ENCODE peak calls at places on chromosome 17, in five cellular contexts. One of them, this sample, is unnamed.

GRCh38 chr17:13086142-13086769 is 68.4 kb upstream of the ELAC2 start:
- DNase-seq in retinal pigment epithelial cell: no peak
- DNase-seq in cardiac muscle cell: no peak
- DNase-seq in lower lobe of right lung: no peak
- DNase-seq in BJ: peak
- DNase-seq in this sample: no peak

GRCh38 chr17:56908061-56908542 is 5.7 kb downstream of the TRIM25 start:
- DNase-seq in retinal pigment epithelial cell: no peak
- DNase-seq in cardiac muscle cell: no peak
- DNase-seq in lower lobe of right lung: peak
- DNase-seq in BJ: no peak
- DNase-seq in this sample: no peak

GRCh38 chr17:19260958-19261357 is 23.8 kb downstream of the EPN2 start:
- DNase-seq in retinal pigment epithelial cell: no peak
- DNase-seq in cardiac muscle cell: no peak
- DNase-seq in lower lobe of right lung: no peak
- DNase-seq in BJ: no peak
- DNase-seq in this sample: no peak

GRCh38 chr17:145671-146541 is 8.5 kb downstream of the SCGB1C2 start:
- DNase-seq in retinal pigment epithelial cell: no peak
- DNase-seq in cardiac muscle cell: no peak
- DNase-seq in lower lobe of right lung: peak
- DNase-seq in BJ: no peak
- DNase-seq in this sample: no peak

GRCh38 chr17:15965510-15965909 is 20.6 kb downstream of the ADORA2B start:
- DNase-seq in retinal pigment epithelial cell: no peak
- DNase-seq in cardiac muscle cell: no peak
- DNase-seq in lower lobe of right lung: no peak
- DNase-seq in BJ: no peak
- DNase-seq in this sample: no peak

GRCh38 chr17:33889766-33890165 is 365.3 kb upstream of the CCL2 start:
- DNase-seq in retinal pigment epithelial cell: no peak
- DNase-seq in cardiac muscle cell: no peak
- DNase-seq in lower lobe of right lung: no peak
- DNase-seq in BJ: no peak
- DNase-seq in this sample: no peak

GRCh38 chr17:83189673-83190385 is 110.4 kb downstream of the METRNL start:
- DNase-seq in retinal pigment epithelial cell: no peak
- DNase-seq in cardiac muscle cell: no peak
- DNase-seq in lower lobe of right lung: peak
- DNase-seq in BJ: peak
- DNase-seq in this sample: no peak

GRCh38 chr17:67365762-67366192 is 600 bp downstream of the PSMD12 start:
- DNase-seq in retinal pigment epithelial cell: no peak
- DNase-seq in cardiac muscle cell: no peak
- DNase-seq in lower lobe of right lung: no peak
- DNase-seq in BJ: no peak
- DNase-seq in this sample: no peak

GRCh38 chr17:34151081-34151480 is 104.0 kb upstream of the CCL2 start:
- DNase-seq in retinal pigment epithelial cell: peak
- DNase-seq in cardiac muscle cell: no peak
- DNase-seq in lower lobe of right lung: no peak
- DNase-seq in BJ: peak
- DNase-seq in this sample: no peak

GRCh38 chr17:74296548-74296936 is 22.5 kb downstream of the DNAI2 start:
- DNase-seq in retinal pigment epithelial cell: no peak
- DNase-seq in cardiac muscle cell: peak
- DNase-seq in lower lobe of right lung: peak
- DNase-seq in BJ: no peak
- DNase-seq in this sample: no peak

GRCh38 chr17:18027280-18027679 is 11.7 kb downstream of the ATPAF2 start:
- DNase-seq in retinal pigment epithelial cell: no peak
- DNase-seq in cardiac muscle cell: no peak
- DNase-seq in lower lobe of right lung: no peak
- DNase-seq in BJ: no peak
- DNase-seq in this sample: no peak

GRCh38 chr17:8481703-8482102 is 46.0 kb downstream of the NDEL1 start:
- DNase-seq in retinal pigment epithelial cell: no peak
- DNase-seq in cardiac muscle cell: no peak
- DNase-seq in lower lobe of right lung: no peak
- DNase-seq in BJ: no peak
- DNase-seq in this sample: no peak

GRCh38 chr17:42459256-42459982 is 741 bp downstream of the ATP6V0A1 start:
- DNase-seq in retinal pigment epithelial cell: no peak
- DNase-seq in cardiac muscle cell: peak
- DNase-seq in lower lobe of right lung: peak
- DNase-seq in BJ: no peak
- DNase-seq in this sample: no peak

GRCh38 chr17:75047398-75048098 is 523 bp downstream of the KCTD2 start:
- DNase-seq in retinal pigment epithelial cell: no peak
- DNase-seq in cardiac muscle cell: peak
- DNase-seq in lower lobe of right lung: peak
- DNase-seq in BJ: no peak
- DNase-seq in this sample: no peak

GRCh38 chr17:18257747-18258355 is 687 bp downstream of the FLII start:
- DNase-seq in retinal pigment epithelial cell: no peak
- DNase-seq in cardiac muscle cell: peak
- DNase-seq in lower lobe of right lung: peak
- DNase-seq in BJ: no peak
- DNase-seq in this sample: no peak

GRCh38 chr17:9628509-9628908 is 16.8 kb upstream of the USP43 start:
- DNase-seq in retinal pigment epithelial cell: no peak
- DNase-seq in cardiac muscle cell: no peak
- DNase-seq in lower lobe of right lung: no peak
- DNase-seq in BJ: no peak
- DNase-seq in this sample: no peak

GRCh38 chr17:28119049-28119448 is 76.6 kb downstream of the NLK start:
- DNase-seq in retinal pigment epithelial cell: no peak
- DNase-seq in cardiac muscle cell: no peak
- DNase-seq in lower lobe of right lung: no peak
- DNase-seq in BJ: no peak
- DNase-seq in this sample: no peak

GRCh38 chr17:36813357-36813756 is 123.9 kb upstream of the LHX1 start:
- DNase-seq in retinal pigment epithelial cell: no peak
- DNase-seq in cardiac muscle cell: no peak
- DNase-seq in lower lobe of right lung: no peak
- DNase-seq in BJ: no peak
- DNase-seq in this sample: no peak

GRCh38 chr17:36812762-36813161 is 124.5 kb upstream of the LHX1 start:
- DNase-seq in retinal pigment epithelial cell: no peak
- DNase-seq in cardiac muscle cell: peak
- DNase-seq in lower lobe of right lung: no peak
- DNase-seq in BJ: no peak
- DNase-seq in this sample: no peak

GRCh38 chr17:36813957-36814356 is 123.3 kb upstream of the LHX1 start:
- DNase-seq in retinal pigment epithelial cell: no peak
- DNase-seq in cardiac muscle cell: no peak
- DNase-seq in lower lobe of right lung: no peak
- DNase-seq in BJ: no peak
- DNase-seq in this sample: no peak

GRCh38 chr17:36807496-36808180 is 129.6 kb upstream of the LHX1 start:
- DNase-seq in retinal pigment epithelial cell: no peak
- DNase-seq in cardiac muscle cell: no peak
- DNase-seq in lower lobe of right lung: no peak
- DNase-seq in BJ: no peak
- DNase-seq in this sample: no peak

DNA sequence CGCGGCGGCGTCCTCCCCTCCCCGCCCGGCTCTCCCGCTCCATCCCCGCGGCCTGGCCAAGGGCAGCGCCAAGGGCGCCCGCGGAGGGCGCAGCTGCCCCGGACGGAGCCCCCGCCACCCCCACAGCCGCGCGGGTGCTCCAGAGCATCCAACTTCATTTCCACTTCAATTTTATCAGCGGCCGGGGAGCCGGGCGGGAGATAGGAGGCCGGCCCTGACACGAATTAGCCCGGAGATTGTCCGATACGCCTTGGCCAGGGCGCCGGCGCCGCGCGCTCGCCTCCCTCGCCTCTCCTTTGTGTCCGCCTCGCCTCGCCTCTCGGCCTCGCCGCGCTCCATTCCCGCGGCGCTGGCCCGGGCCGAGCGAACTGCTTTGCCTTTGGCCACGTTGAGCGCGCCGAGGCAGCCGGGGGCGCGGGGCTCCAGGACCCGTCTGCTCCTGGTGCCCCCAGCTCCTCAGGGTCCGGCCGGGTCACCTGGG is 129.1 kb upstream of the LHX1 start:
- DNase-seq in retinal pigment epithelial cell: no peak
- DNase-seq in cardiac muscle cell: peak
- DNase-seq in lower lobe of right lung: no peak
- DNase-seq in BJ: no peak
- DNase-seq in this sample: no peak
- H3K4me3 ChIP-seq in retinal pigment epithelial cell: no peak
- H3K4me3 ChIP-seq in cardiac muscle cell: peak
- H3K4me3 ChIP-seq in lower lobe of right lung: no peak
- H3K4me3 ChIP-seq in BJ: no peak
- H3K4me3 ChIP-seq in this sample: peak

DNA sequence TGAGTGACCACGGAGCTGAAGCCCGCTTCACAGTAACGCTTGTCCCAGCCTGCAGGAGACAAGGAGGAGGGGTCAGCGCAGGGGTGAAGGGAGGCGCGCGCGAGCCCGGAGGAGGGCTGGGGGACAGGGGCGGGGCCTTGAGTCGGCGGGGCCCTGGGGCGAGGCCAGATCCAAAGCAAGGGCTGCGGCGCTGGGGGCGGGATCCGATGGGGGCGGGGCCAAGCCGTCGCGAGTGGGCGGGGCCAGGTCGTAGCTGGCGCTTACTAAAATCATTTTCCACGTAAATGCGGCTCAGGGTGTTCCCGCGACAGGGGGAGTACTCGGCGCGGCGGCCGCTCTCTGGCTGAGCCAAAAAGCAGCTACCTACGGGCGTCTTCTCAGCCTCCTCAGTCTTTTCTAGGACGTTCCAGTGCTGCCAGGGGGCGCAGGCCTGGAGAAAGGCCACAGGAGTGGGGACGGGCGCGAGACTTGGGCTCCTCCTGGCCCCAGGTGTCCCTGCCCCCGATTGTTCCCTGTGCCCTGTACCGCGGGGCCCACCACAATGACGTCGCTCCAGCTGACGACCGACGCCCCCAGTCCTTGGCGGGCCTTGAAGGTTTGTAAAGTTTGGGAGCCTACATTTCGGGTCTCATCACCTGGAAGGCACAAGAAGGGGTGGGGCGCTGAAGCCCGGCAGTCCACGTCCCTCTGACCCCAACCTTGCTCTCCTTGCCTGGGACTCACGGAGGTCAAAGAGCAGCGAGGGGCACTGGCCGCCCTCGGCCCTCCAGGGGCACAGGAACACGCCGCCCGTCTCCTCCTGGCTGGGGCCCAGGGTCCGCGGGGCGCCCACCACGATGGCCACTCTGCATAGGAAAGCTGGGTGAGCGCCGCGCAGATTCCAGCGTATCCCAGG is 3.9 kb downstream of the ITGA2B start:
- DNase-seq in retinal pigment epithelial cell: no peak
- DNase-seq in cardiac muscle cell: peak
- DNase-seq in lower lobe of right lung: peak
- DNase-seq in BJ: peak
- DNase-seq in this sample: no peak
- TF ChIP-seq CTCF in retinal pigment epithelial cell: peak
- TF ChIP-seq CTCF in cardiac muscle cell: peak
- TF ChIP-seq CTCF in lower lobe of right lung: peak
- TF ChIP-seq CTCF in BJ: peak
- TF ChIP-seq CTCF in this sample: peak

DNA sequence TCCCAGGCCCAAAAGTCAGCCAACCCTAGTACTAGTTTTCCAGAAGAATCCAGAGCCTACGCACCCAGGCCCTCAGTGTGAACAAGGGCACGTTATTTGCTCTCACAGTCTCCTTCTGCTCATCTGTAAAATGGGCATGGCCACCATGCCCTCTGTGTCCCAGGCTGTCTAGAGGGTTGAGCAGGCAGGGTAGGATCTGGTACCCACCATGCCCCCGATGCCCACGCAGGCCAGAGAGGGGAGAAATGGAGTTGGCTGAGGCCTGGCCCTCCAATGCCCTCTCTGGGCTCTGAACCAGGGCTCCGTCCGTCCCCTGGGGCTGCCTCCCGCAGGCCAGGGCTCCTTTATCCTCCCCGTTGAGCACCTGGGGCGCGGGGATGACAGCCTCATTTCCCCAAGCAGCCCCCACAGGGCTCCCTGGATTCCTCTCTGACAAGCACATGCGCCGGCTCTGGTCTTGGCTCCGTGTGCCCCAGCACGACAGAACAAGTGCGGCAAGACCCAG is 9.1 kb upstream of the BAHCC1 start:
- DNase-seq in retinal pigment epithelial cell: no peak
- DNase-seq in cardiac muscle cell: no peak
- DNase-seq in lower lobe of right lung: no peak
- DNase-seq in BJ: no peak
- DNase-seq in this sample: no peak
- H3K4me3 ChIP-seq in retinal pigment epithelial cell: no peak
- H3K4me3 ChIP-seq in cardiac muscle cell: peak
- H3K4me3 ChIP-seq in lower lobe of right lung: peak
- H3K4me3 ChIP-seq in BJ: peak
- H3K4me3 ChIP-seq in this sample: peak

GRCh38 chr17:5707482-5707881 is 123.2 kb upstream of the NLRP1 start:
- DNase-seq in retinal pigment epithelial cell: no peak
- DNase-seq in cardiac muscle cell: no peak
- DNase-seq in lower lobe of right lung: no peak
- DNase-seq in BJ: no peak
- DNase-seq in this sample: no peak

GRCh38 chr17:5705876-5706420 is 121.6 kb upstream of the NLRP1 start:
- DNase-seq in retinal pigment epithelial cell: no peak
- DNase-seq in cardiac muscle cell: no peak
- DNase-seq in lower lobe of right lung: no peak
- DNase-seq in BJ: no peak
- DNase-seq in this sample: no peak

GRCh38 chr17:5703736-5704135 is 119.4 kb upstream of the NLRP1 start:
- DNase-seq in retinal pigment epithelial cell: no peak
- DNase-seq in cardiac muscle cell: no peak
- DNase-seq in lower lobe of right lung: no peak
- DNase-seq in BJ: no peak
- DNase-seq in this sample: no peak

GRCh38 chr17:5706835-5707234 is 122.5 kb upstream of the NLRP1 start:
- DNase-seq in retinal pigment epithelial cell: peak
- DNase-seq in cardiac muscle cell: peak
- DNase-seq in lower lobe of right lung: peak
- DNase-seq in BJ: no peak
- DNase-seq in this sample: no peak

DNA sequence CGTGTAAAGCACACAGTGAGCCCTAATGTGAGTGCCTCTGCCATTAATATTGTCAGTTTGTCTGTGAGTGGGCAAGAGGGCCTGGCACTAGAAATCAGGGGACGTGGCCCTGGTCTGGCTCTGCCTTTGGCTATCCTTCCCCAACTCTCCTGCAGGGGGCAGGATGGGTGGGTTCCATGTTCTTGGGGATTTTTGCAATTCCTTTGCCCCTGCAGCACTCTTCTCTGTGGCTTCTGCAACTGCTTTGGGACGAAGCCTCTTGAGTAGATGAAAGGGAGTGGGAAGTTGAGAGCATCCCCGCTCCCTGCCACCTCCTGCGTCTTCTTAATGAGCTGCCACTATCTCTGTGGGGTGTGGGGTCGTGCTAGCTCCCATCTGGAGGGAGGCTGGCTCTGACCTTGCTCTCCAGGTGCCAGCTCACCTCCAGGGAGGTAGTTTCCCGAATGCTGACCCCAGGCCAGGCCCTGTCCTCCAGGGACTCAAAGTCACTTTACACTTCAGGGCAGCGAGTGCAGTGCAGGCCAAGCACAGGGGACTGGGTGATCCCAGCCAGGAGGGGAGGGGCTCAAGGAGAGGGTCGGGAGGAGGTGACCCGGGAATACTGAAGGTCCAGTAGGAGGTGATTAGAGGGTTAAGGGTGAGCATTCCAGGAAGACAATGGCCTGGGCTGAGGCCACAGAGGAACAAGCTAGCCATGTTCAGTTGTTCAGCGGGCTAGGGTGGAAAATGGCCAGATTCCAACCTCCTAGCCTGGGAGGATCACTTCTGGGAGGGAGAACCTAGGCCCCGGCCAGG is 121.0 kb upstream of the NLRP1 start:
- DNase-seq in retinal pigment epithelial cell: no peak
- DNase-seq in cardiac muscle cell: peak
- DNase-seq in lower lobe of right lung: no peak
- DNase-seq in BJ: no peak
- DNase-seq in this sample: no peak
- TF ChIP-seq CTCF in retinal pigment epithelial cell: peak
- TF ChIP-seq CTCF in cardiac muscle cell: peak
- TF ChIP-seq CTCF in lower lobe of right lung: peak
- TF ChIP-seq CTCF in BJ: peak
- TF ChIP-seq CTCF in this sample: peak

This sample was measured in epithelial cell of proximal tubule.